ENCODE peak calls at places on chromosomes 7 and 10, in four cellular contexts. P, L, F and M are unnamed samples.

GRCh38 chr7:102155821-102156441 is 130.7 kb upstream of the SH2B2 start:
- DNase-seq in F (no peak), P (no peak), L (no peak), M (peak)

GRCh38 chr10:33365871-33366411 is 31.5 kb upstream of the NRP1 start:
- DNase-seq in P (peak), L (no peak), F (no peak), M (no peak)

GRCh38 chr10:122075171-122075570 is 86.2 kb downstream of the TACC2 start:
- DNase-seq in P (no peak), L (no peak), F (no peak), M (no peak)

GRCh38 chr7:22572937-22573336 is 72.9 kb upstream of the STEAP1B start:
- DNase-seq in L (no peak), F (no peak), P (peak), M (no peak)

GRCh38 chr10:125845617-125846016 is 22.3 kb downstream of the BCCIP start:
- DNase-seq in L (no peak), F (no peak), P (no peak), M (no peak)

GRCh38 chr7:77651544-77652162 is 44.6 kb upstream of the RSBN1L start:
- DNase-seq in F (peak), P (peak), L (no peak), M (peak)

GRCh38 chr7:36278767-36279171 is 110.9 kb upstream of the ANLN start:
- DNase-seq in L (no peak), F (peak), P (no peak), M (no peak)

GRCh38 chr7:88095-88926 is 104.1 kb upstream of the FAM20C start:
- DNase-seq in L (no peak), F (no peak), P (no peak), M (no peak)

GRCh38 chr7:25762511-25763119 is 389.4 kb upstream of the NFE2L3 start:
- DNase-seq in P (no peak), F (no peak), L (no peak), M (no peak)

GRCh38 chr7:5396999-5397656 is 26.5 kb downstream of the TNRC18 start:
- DNase-seq in P (peak), L (peak), F (peak), M (peak)

GRCh38 chr10:31490858-31491504 is 172.0 kb downstream of the ZEB1 start:
- DNase-seq in P (peak), F (no peak), L (peak), M (peak)

GRCh38 chr10:116001266-116001857 is 271.6 kb downstream of the GFRA1 start:
- DNase-seq in P (no peak), L (no peak), F (no peak), M (no peak)

GRCh38 chr10:21292763-21293517 is 232.5 kb downstream of the SKIDA1 start:
- DNase-seq in F (no peak), P (peak), L (no peak), M (peak)

GRCh38 chr10:114541081-114541833 is 116.8 kb downstream of the ABLIM1 start:
- DNase-seq in P (no peak), F (no peak), L (no peak), M (no peak)

GRCh38 chr7:142511801-142512200 is 237.5 kb upstream of the PRSS1 start:
- DNase-seq in P (no peak), L (no peak), F (no peak), M (no peak)
- TF ChIP-seq PBX3 in P (no peak), L (no peak), F (no peak), M (no peak)

GRCh38 chr10:129057856-129058663 is 409.0 kb upstream of the MGMT start:
- DNase-seq in L (peak), P (no peak), F (no peak), M (no peak)
- TF ChIP-seq PBX3 in L (no peak), P (no peak), F (no peak), M (no peak)

DNA sequence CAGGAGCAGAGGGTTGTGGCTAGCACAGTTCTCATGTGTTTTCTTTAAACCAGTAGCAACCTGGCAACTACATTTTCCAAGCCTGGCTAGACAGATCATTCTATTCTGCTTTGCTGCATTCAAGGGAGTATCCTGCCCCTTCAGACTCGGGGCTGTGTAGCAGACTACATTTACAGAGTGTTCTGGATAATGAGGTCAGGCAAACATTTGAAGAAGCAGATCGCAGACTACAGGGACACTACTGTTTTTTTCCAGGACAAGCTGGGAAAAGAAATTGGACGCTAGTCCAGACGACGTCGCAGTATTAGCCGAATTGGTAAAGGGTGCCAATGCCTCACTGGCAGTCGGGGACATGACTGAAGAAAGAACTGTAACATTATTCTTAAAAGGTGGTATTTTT is 61.0 kb upstream of the PAPSS2 start:
- DNase-seq in P (no peak), L (no peak), F (no peak), M (no peak)
- TF ChIP-seq PBX3 in P (no peak), L (no peak), F (no peak), M (no peak)

DNA sequence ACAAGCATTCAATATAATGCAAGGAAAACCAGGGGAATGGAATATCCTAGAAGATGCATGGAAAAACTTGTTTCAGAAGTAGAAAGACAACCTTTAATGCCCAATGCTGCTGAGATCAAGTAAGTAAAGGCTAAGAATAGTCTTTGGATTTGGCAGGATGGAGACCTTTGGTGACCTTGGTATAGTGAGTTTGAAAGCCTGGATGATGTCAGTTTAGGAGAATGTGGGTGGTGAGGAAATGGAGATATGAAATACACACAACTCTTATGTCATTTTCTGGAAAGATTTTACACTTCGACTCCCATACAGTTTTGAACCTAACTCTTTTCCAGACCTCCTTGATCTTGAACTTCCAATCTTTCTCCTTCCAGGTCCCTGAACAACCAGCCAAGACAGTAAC is 185.7 kb downstream of the TFEC start:
- DNase-seq in L (no peak), F (no peak), P (no peak), M (no peak)
- TF ChIP-seq PBX3 in L (no peak), F (no peak), P (no peak), M (no peak)

GRCh38 chr7:83934118-83934734 is 260.4 kb downstream of the SEMA3A start:
- DNase-seq in F (no peak), L (no peak), P (no peak), M (no peak)

GRCh38 chr7:83941300-83941699 is 253.3 kb downstream of the SEMA3A start:
- DNase-seq in F (no peak), L (no peak), P (no peak), M (no peak)

GRCh38 chr7:83931968-83932367 is 262.6 kb downstream of the SEMA3A start:
- DNase-seq in L (no peak), P (no peak), F (no peak), M (no peak)

GRCh38 chr7:83937930-83938329 is 256.7 kb downstream of the SEMA3A start:
- DNase-seq in F (no peak), P (no peak), L (no peak), M (no peak)

DNA sequence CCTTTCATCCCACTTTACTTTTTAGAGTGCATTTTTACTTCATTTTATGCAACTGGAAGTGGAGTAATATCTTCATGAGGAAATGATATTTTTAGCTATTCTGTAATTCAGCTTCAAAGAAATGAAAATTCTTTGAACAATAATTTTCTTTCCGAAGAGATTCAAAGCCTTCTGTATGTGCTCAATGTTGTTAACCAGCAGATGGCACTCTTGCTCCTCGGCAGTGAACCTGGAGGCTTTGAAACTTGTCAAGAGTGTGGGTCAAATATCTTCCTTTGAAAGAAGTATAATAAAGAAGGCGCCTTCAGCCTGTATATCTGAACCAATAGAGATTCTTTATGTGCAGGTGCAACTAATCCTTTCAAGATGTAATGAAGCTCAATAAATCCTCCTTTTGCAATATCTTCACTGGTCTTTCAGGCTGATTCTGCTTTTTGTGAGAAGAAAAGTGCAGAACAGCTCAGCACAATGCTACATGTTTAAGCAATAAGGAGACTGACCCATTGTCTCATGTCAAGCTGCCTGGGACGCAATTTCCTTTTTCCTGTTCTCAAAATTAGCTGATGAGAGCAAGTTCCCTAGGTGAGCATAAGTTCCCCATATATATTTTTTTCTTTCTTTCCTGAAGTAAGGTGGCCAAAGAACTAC is 258.4 kb downstream of the SEMA3A start:
- DNase-seq in F (peak), L (no peak), P (peak), M (peak)
- TF ChIP-seq PBX3 in F (no peak), L (no peak), P (no peak), M (no peak)